ENCODE peak calls at places on chromosomes 12 and 14, in five cellular contexts. L is psoas muscle, X is fibroblast of lung, C is BJ, U is H7. H is an unnamed sample.

GRCh38 chr14:105257464-105257863 is 9.1 kb downstream of the BTBD6 start:
- DNase-seq in L (no peak), X (no peak), C (no peak), U (no peak), H (no peak)

GRCh38 chr14:102655154-102655553 is 62.7 kb downstream of the RCOR1 start:
- DNase-seq in L (no peak), X (no peak), C (no peak), U (no peak), H (no peak)

GRCh38 chr14:48937796-48938195 is 648.4 kb downstream of the RPS29 start:
- DNase-seq in L (no peak), X (no peak), C (no peak), U (no peak), H (peak)

GRCh38 chr14:28406181-28406580 is 360.4 kb upstream of the FOXG1 start:
- DNase-seq in L (no peak), X (peak), C (no peak), U (no peak), H (peak)

GRCh38 chr14:47596860-47597259 is 78.5 kb downstream of the MDGA2 start:
- DNase-seq in L (no peak), X (no peak), C (no peak), U (no peak), H (no peak)

GRCh38 chr14:55715889-55716288 is 135.9 kb downstream of the KTN1 start:
- DNase-seq in L (peak), X (peak), C (peak), U (no peak), H (peak)

GRCh38 chr14:64540208-64541202 is at the start of gene HSPA2:
- DNase-seq in L (peak), X (peak), C (peak), U (peak), H (peak)

GRCh38 chr12:117646595-117646994 is 285.2 kb upstream of the NOS1 start:
- DNase-seq in L (no peak), X (no peak), C (no peak), U (peak), H (no peak)

GRCh38 chr12:106248849-106249371 is 1.1 kb upstream of the CKAP4 start:
- DNase-seq in L (no peak), X (peak), C (no peak), U (no peak), H (no peak)

GRCh38 chr12:120872487-120872886 is 31.7 kb downstream of the SPPL3 start:
- DNase-seq in L (no peak), X (no peak), C (no peak), U (no peak), H (no peak)

GRCh38 chr12:53500119-53500775 is 836 bp upstream of the TARBP2 start:
- DNase-seq in L (peak), X (peak), C (no peak), U (no peak), H (no peak)

GRCh38 chr12:56013482-56013881 is 7.4 kb upstream of the IKZF4 start:
- DNase-seq in L (no peak), X (no peak), C (no peak), U (no peak), H (no peak)

GRCh38 chr12:4555804-4556203 is 6.2 kb upstream of the DYRK4 start:
- DNase-seq in L (no peak), X (peak), C (no peak), U (no peak), H (no peak)

GRCh38 chr12:52441320-52441911 is 7.2 kb upstream of the KRT75 start:
- DNase-seq in L (no peak), X (no peak), C (no peak), U (no peak), H (peak)

GRCh38 chr12:84805474-84805858 is 107.1 kb downstream of the SLC6A15 start:
- DNase-seq in L (no peak), X (no peak), C (no peak), U (peak), H (no peak)

GRCh38 chr14:101119830-101120571 is 216.5 kb upstream of the RTL1 start:
- DNase-seq in L (peak), X (no peak), C (no peak), U (peak), H (no peak)
- H3K4me3 ChIP-seq in L (peak), X (no peak), C (no peak), U (no peak), H (no peak)

GRCh38 chr12:27555928-27556778 is 32.1 kb downstream of the PPFIBP1 start:
- DNase-seq in L (no peak), X (peak), C (no peak), U (no peak), H (no peak)
- H3K4me3 ChIP-seq in L (peak), X (peak), C (no peak), U (no peak), H (no peak)

GRCh38 chr14:94770815-94771190 is 890 bp upstream of the GSC start:
- DNase-seq in L (no peak), X (no peak), C (no peak), U (no peak), H (no peak)
- H3K4me3 ChIP-seq in L (peak), X (no peak), C (no peak), U (peak), H (no peak)

DNA sequence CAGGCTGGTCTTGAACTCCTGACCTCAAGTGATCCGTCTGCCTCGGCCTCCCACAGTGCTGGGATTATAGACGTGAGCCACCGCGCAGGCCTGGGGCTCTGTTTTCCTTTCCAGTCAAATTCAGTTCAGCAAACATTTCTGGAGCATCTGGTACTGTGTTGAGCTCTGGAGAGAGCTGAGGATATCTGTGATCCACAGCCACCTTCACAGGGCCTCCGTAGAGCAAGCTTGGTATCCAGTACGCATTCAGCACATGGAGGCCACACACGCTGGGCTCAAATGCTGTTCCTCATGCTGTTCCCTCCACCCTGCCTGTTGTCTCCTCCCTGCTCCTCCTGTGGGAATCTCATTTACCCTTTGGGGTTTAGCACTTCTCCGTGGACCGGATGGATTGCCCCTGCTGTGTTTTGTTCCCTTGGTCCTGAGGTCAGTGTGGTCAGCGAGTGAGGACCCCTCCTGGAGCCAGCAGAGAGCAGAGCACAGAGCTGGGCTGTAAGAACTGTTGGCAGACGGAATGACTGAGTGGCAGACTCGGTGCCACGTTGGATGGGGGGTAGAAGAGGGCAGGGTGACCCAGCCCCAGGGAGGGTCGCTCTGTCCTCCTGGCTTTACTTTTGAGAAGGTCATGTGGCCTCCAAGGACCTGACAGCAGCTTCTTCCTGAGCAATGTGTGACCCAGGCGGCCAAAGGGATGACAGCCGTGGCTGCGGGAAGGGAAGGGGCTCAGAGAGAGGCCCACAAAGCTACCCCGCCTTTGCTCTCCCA is 891 bp downstream of the RPS6KL1 start:
- DNase-seq in L (no peak), X (no peak), C (no peak), U (no peak), H (no peak)
- H3K4me3 ChIP-seq in L (peak), X (no peak), C (no peak), U (peak), H (no peak)

DNA sequence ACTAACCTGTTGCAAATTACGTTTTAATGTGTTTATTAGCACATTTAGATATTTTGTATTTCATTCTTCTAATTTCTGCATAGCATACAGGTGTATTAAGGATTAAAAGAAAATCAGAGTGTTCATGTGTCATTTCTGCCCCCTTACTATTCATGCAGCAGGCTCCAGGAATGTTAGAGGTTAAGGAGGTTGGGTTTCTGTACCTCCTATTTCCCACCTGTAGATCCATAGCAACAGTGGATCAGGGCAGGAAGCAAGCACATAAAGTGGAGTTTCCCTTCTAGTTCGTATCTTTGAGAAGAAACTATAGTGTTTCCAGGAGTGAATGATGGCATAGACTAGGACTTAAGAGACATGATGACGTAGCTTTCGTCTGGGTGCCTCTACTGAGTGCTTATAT is 18.9 kb downstream of the JKAMP start:
- DNase-seq in L (no peak), X (no peak), C (no peak), U (no peak), H (no peak)
- H3K4me3 ChIP-seq in L (no peak), X (no peak), C (no peak), U (no peak), H (no peak)

GRCh38 chr12:31440134-31440533 is 114.2 kb upstream of the SINHCAF start:
- DNase-seq in L (no peak), X (no peak), C (no peak), U (no peak), H (no peak)
- H3K4me3 ChIP-seq in L (no peak), X (no peak), C (no peak), U (no peak), H (no peak)

GRCh38 chr12:130953783-130954543 is at the start of gene ADGRD1:
- DNase-seq in L (peak), X (peak), C (no peak), U (no peak), H (peak)
- H3K4me3 ChIP-seq in L (peak), X (peak), C (peak), U (no peak), H (no peak)

GRCh38 chr12:95417372-95417771 is 56.6 kb upstream of the METAP2 start:
- DNase-seq in L (no peak), X (peak), C (no peak), U (no peak), H (no peak)
- H3K4me3 ChIP-seq in L (no peak), X (no peak), C (no peak), U (no peak), H (no peak)

DNA sequence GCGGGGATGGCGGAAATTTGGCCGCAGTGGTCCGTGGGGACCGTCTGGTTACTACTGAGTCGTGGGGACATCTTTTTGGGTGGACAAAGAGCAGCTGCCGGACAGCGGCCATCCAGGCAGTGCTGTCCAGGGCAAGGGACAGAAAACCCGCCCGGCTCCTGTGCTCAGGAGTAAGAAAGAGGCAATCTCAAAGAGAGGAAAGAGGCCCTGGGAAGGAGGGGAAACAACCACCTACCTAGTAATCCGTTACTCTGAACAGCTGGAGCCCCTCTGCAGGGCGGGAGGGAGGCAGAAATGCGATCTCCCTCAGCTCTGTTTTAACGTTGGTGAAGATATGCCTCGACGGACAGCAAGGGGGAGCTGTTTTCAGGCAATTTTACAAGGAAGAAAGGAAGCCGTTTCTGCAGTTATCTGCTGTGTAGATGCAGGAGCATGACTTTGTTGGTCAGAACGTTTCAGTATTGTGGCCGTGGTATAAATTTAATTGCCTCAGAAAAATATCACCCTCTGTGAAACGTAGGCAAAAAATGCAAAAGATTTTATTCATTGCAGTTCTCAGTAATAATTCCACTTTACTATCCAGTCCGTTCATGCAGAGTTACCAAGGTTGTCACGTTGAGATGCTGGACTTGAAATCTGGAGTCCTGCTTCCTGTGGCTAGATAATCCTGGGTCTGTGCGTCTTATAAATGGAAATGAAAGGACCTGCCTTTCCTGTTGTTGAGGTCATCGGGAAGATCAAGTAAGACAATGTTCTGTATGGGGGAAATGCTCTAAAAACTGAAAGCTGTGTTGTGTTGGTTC is 1.1 kb upstream of the AVPR1A start:
- DNase-seq in L (no peak), X (peak), C (no peak), U (peak), H (peak)
- H3K4me3 ChIP-seq in L (peak), X (no peak), C (no peak), U (peak), H (peak)